ENCODE peak calls at places on chromosomes 12 and 14, in four cellular contexts. A is pancreas, J is spleen, H is tibial nerve. T is an unnamed sample.

GRCh38 chr12:121796855-121797751 is 3.6 kb upstream of the RHOF start:
- DNase-seq in A (peak; percentile 99), J (peak; percentile 94), H (peak; percentile 83), T (no peak)

GRCh38 chr14:99327458-99328250 is 55.7 kb upstream of the BCL11B start:
- DNase-seq in A (no peak), J (peak; percentile 34), H (no peak), T (no peak)

GRCh38 chr12:22477166-22477893 is 67.0 kb downstream of the C2CD5 start:
- DNase-seq in A (no peak), J (no peak), H (no peak), T (no peak)

GRCh38 chr12:26281320-26281719 is 85.9 kb downstream of the SSPN start:
- DNase-seq in A (no peak), J (no peak), H (no peak), T (no peak)

GRCh38 chr12:92485356-92486348 is 217.1 kb upstream of the PLEKHG7 start:
- DNase-seq in A (no peak), J (no peak), H (no peak), T (no peak)

GRCh38 chr14:83988274-83988673 is 1541.7 kb upstream of the FLRT2 start:
- DNase-seq in A (no peak), J (no peak), H (no peak), T (no peak)

GRCh38 chr12:118330421-118331018 is 42.2 kb downstream of the TAOK3 start:
- DNase-seq in A (no peak), J (no peak), H (no peak), T (no peak)

GRCh38 chr14:40213701-40214100 is 781.5 kb upstream of the FBXO33 start:
- DNase-seq in A (no peak), J (no peak), H (no peak), T (no peak)

GRCh38 chr12:94374124-94374523 is 85.5 kb downstream of the CEP83 start:
- DNase-seq in A (no peak), J (no peak), H (no peak), T (no peak)

GRCh38 chr12:45518516-45519235 is 210.8 kb upstream of the ARID2 start:
- DNase-seq in A (no peak), J (no peak), H (no peak), T (peak; percentile 31)

GRCh38 chr12:5524769-5525436 is 93.0 kb downstream of the NTF3 start:
- DNase-seq in A (no peak), J (no peak), H (peak; percentile 2), T (no peak)

GRCh38 chr14:68146812-68147211 is 327.2 kb downstream of the RAD51B start:
- DNase-seq in A (no peak), J (no peak), H (peak; percentile 45), T (no peak)

GRCh38 chr14:50333010-50333409 is 20.9 kb downstream of the DMAC2L start:
- DNase-seq in A (no peak), J (no peak), H (no peak), T (no peak)

GRCh38 chr12:122312926-122313325 is 46.6 kb upstream of the VPS33A start:
- DNase-seq in A (no peak), J (no peak), H (no peak), T (no peak)

GRCh38 chr14:23454445-23454856 is 15.1 kb upstream of the NGDN start:
- DNase-seq in A (no peak), J (no peak), H (no peak), T (no peak)

GRCh38 chr14:23460960-23461359 is 8.5 kb upstream of the NGDN start:
- DNase-seq in A (no peak), J (no peak), H (no peak), T (no peak)

GRCh38 chr14:23452237-23452636 is 16.8 kb upstream of the MYH7 start:
- DNase-seq in A (no peak), J (no peak), H (no peak), T (no peak)

DNA sequence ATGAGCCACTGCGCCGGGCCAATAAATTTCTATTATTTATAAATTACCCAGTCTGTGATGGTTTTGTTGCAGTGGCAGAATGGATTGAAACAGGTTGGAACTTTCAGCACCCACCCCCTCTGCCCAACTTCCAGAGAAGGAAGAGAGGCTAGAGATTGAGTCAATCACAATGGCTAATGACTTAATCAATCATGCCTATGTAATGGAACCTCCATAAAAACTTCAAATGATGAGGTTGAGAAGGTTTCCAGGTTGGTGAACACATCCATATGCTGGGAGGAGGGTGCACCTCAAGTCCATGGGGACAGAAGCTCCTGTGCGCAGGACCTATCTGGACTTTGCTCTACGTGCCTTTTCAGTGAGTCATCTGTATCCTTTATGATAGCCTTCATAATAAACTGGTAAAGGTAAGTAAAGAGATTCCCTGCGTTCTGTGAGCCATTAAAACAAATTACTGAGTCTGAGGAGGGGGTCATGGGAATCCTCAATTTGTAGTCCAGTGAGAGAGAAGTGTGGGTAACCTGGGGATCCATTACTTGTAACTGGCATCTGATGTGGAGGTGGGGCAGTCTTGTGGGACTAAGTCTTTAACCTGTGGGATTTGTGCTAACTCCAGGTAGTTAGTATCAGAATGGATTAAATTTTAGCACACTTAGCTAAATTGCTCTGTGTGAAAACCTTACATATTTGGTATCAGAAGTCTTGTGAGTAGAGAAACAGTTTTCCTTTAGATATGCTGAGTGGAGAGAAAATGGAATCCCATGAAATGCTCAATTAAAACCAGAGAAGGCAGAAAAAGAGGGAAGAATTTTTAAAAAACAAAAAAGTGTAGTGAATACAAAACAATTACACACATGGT is 11.7 kb upstream of the NGDN start:
- DNase-seq in A (no peak), J (no peak), H (no peak), T (no peak)
- H3K27ac ChIP-seq in A (no peak overlapping the region), J (no peak overlapping the region), H (no peak overlapping the region), T (no peak overlapping the region)

GRCh38 chr12:132924356-132924755 is 31.8 kb downstream of the ZNF605 start:
- DNase-seq in A (no peak), J (no peak), H (no peak), T (no peak)
- H3K9me3 ChIP-seq in A (peaks cover 17% of the 10 kb centered on the region), J (peaks cover 100% of the 10 kb centered on the region), H (peaks cover 23% of the 10 kb centered on the region), T (peaks cover 70% of the 10 kb centered on the region)

GRCh38 chr12:50190859-50191258 is 23.7 kb upstream of the CERS5 start:
- DNase-seq in A (no peak), J (no peak), H (no peak), T (no peak)

GRCh38 chr12:50187084-50187900 is 20.1 kb upstream of the CERS5 start:
- DNase-seq in A (no peak), J (no peak), H (no peak), T (no peak)

GRCh38 chr12:50186667-50187066 is 19.5 kb upstream of the CERS5 start:
- DNase-seq in A (no peak), J (no peak), H (no peak), T (no peak)

GRCh38 chr12:50188280-50188781 is 21.2 kb upstream of the CERS5 start:
- DNase-seq in A (no peak), J (no peak), H (no peak), T (no peak)

DNA sequence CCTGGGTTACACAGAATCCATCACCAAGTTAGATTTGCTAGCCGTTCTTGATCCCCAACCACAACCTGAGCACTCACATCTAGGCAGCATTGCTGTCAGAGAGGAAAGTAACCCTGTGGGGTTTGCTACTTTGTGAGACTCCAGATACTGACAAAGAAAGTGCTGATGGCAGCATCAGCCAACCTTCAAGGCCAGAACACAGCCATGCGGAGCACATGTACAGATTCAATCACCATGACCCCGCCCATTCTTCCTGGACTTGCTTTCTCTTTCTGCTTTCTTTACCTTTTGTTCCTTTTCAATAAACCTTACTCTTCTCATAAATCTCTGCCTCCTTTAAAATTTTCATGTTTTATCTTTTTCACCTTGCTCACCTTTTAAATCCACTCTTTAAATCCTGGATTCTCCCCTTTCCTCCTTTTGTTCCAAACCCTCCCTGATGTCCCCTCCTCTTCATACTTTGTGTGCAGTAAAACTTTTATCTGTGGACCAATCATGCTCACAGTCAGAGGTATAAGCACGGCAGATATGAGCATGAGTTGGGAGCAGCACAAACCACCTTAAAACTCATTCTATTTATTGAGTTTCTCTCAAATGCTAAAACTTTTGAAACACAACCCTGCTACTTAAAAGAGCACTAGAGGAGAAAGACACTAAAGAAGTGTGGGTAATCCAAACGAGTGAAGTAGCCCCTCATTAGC is 21.9 kb upstream of the CERS5 start:
- DNase-seq in A (no peak), J (no peak), H (no peak), T (no peak)
- H3K36me3 ChIP-seq in A (no peaks in the 10 kb centered on the region), J (no peaks in the 10 kb centered on the region), H (no peaks in the 10 kb centered on the region), T (no peaks in the 10 kb centered on the region)

DNA sequence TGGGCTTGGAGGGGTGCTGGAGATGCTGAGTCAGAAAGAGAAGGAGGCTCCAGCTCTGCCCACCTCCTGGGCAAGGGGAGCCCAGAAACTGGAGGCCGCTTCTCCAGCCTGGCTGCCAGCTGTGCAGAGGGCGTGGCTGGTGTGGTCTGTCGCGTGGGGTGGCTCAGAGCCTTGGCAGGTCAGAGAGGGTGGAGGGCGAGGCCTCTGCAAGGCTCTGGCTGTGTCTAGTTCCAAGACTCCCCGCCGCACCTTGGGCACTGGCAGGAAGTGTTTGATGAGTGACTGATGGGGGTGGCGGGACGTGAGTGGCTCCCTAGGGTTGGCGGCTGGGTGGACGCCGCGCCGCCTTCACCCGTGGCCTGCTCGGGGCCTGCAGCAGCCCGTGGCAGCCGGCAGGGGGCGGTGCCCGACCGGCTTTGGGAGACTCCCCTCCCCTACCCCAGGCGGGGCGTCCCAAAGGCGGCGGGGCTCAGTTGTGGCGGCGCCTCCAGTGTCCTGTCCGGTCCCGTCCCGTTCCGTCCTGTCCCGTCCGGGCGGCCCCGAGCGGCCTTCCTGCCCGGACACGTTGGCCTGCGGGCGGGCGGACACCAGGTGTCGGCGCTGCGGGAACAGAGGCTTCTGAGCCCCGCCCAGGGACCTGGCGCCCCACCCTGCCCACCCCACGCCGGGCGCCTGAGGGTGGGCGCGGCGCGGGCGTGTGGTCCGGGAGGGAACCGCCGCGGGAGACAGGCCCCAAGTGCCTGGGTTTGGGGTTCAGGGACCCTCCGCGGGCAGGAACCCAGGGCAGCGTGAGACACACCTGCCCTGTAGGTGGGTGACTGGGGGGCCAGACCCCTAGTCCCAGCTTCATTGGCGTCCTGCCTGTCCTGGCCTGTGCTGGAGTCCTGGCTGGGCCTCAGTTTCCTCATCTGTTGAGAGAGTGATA is 39.7 kb downstream of the KRT80 start:
- DNase-seq in A (peak; percentile 87), J (peak; percentile 90), H (peak; percentile 37), T (peak; percentile 72)
- H3K27ac ChIP-seq in A (no peak overlapping the region), J (no peak overlapping the region), H (peak overlapping the region; percentile 26), T (no peak overlapping the region)

GRCh38 chr12:111673503-111673902 is 12.3 kb downstream of the BRAP start:
- DNase-seq in A (no peak), J (no peak), H (no peak), T (no peak)
- H3K9me3 ChIP-seq in A (no peaks in the 10 kb centered on the region), J (no peaks in the 10 kb centered on the region), H (no peaks in the 10 kb centered on the region), T (no peaks in the 10 kb centered on the region)

GRCh38 chr14:22845821-22846625 is 9.6 kb downstream of the MMP14 start:
- DNase-seq in A (no peak), J (no peak), H (no peak), T (no peak)
- H3K36me3 ChIP-seq in A (no peaks in the 10 kb centered on the region), J (peaks cover 23% of the 10 kb centered on the region), H (peaks cover 4% of the 10 kb centered on the region), T (no peaks in the 10 kb centered on the region)